ENCODE peak calls at places on chromosomes 1 and 21, in eight cellular contexts. One of them, this sample, is unnamed. For H3K9me3, the result is how much of the 10 kb centered on the place peaks cover.

GRCh38 chr1:204866051-204866596 is 4.5 kb upstream of the NFASC start:
- DNase-seq in Panc1: no peak
- DNase-seq in left ventricle myocardium inferior: no peak
- DNase-seq in psoas muscle: no peak
- DNase-seq in CD4-positive, alpha-beta T cell: no peak
- DNase-seq in heart left ventricle: no peak
- DNase-seq in CD8-positive, alpha-beta T cell: no peak
- DNase-seq in CD4-positive, CD25-positive, alpha-beta regulatory T cell: no peak
- DNase-seq in this sample: no peak

GRCh38 chr1:52542085-52542688 is 10.7 kb downstream of the TUT4 start:
- DNase-seq in CD4-positive, CD25-positive, alpha-beta regulatory T cell: peak
- DNase-seq in heart left ventricle: no peak
- DNase-seq in CD4-positive, alpha-beta T cell: no peak
- DNase-seq in psoas muscle: no peak
- DNase-seq in left ventricle myocardium inferior: no peak
- DNase-seq in Panc1: no peak
- DNase-seq in CD8-positive, alpha-beta T cell: no peak
- DNase-seq in this sample: no peak

GRCh38 chr1:179313004-179313403 is 19.4 kb downstream of the SOAT1 start:
- DNase-seq in heart left ventricle: no peak
- DNase-seq in Panc1: no peak
- DNase-seq in psoas muscle: no peak
- DNase-seq in CD4-positive, alpha-beta T cell: no peak
- DNase-seq in CD4-positive, CD25-positive, alpha-beta regulatory T cell: no peak
- DNase-seq in left ventricle myocardium inferior: no peak
- DNase-seq in CD8-positive, alpha-beta T cell: no peak
- DNase-seq in this sample: no peak

GRCh38 chr21:34764715-34765284 is 96.0 kb downstream of the CLIC6 start:
- DNase-seq in heart left ventricle: no peak
- DNase-seq in CD4-positive, alpha-beta T cell: no peak
- DNase-seq in Panc1: no peak
- DNase-seq in CD8-positive, alpha-beta T cell: no peak
- DNase-seq in psoas muscle: no peak
- DNase-seq in CD4-positive, CD25-positive, alpha-beta regulatory T cell: no peak
- DNase-seq in left ventricle myocardium inferior: no peak
- DNase-seq in this sample: no peak

GRCh38 chr1:155324717-155325595 is 4.3 kb downstream of the RUSC1 start:
- DNase-seq in CD8-positive, alpha-beta T cell: no peak
- DNase-seq in left ventricle myocardium inferior: peak
- DNase-seq in CD4-positive, alpha-beta T cell: no peak
- DNase-seq in Panc1: no peak
- DNase-seq in CD4-positive, CD25-positive, alpha-beta regulatory T cell: no peak
- DNase-seq in heart left ventricle: peak
- DNase-seq in psoas muscle: peak
- DNase-seq in this sample: no peak

GRCh38 chr21:46667735-46668380 is 32.4 kb downstream of the PRMT2 start:
- DNase-seq in psoas muscle: no peak
- DNase-seq in left ventricle myocardium inferior: no peak
- DNase-seq in Panc1: no peak
- DNase-seq in CD4-positive, alpha-beta T cell: no peak
- DNase-seq in CD8-positive, alpha-beta T cell: no peak
- DNase-seq in CD4-positive, CD25-positive, alpha-beta regulatory T cell: peak
- DNase-seq in heart left ventricle: no peak
- DNase-seq in this sample: no peak

GRCh38 chr1:213419369-213420030 is 368.5 kb downstream of the RPS6KC1 start:
- DNase-seq in CD8-positive, alpha-beta T cell: no peak
- DNase-seq in left ventricle myocardium inferior: no peak
- DNase-seq in psoas muscle: no peak
- DNase-seq in Panc1: no peak
- DNase-seq in CD4-positive, CD25-positive, alpha-beta regulatory T cell: no peak
- DNase-seq in CD4-positive, alpha-beta T cell: no peak
- DNase-seq in heart left ventricle: no peak
- DNase-seq in this sample: no peak

GRCh38 chr1:229452956-229453801 is 19.3 kb upstream of the ACTA1 start:
- DNase-seq in CD4-positive, CD25-positive, alpha-beta regulatory T cell: no peak
- DNase-seq in heart left ventricle: no peak
- DNase-seq in left ventricle myocardium inferior: no peak
- DNase-seq in psoas muscle: no peak
- DNase-seq in CD4-positive, alpha-beta T cell: no peak
- DNase-seq in CD8-positive, alpha-beta T cell: no peak
- DNase-seq in Panc1: peak
- DNase-seq in this sample: no peak

GRCh38 chr1:206496131-206496793 is 11.1 kb upstream of the RASSF5 start:
- DNase-seq in Panc1: no peak
- DNase-seq in CD4-positive, CD25-positive, alpha-beta regulatory T cell: no peak
- DNase-seq in psoas muscle: no peak
- DNase-seq in left ventricle myocardium inferior: no peak
- DNase-seq in CD8-positive, alpha-beta T cell: no peak
- DNase-seq in CD4-positive, alpha-beta T cell: no peak
- DNase-seq in heart left ventricle: no peak
- DNase-seq in this sample: no peak

GRCh38 chr1:177847843-177848242 is 122.0 kb downstream of the SEC16B start:
- DNase-seq in psoas muscle: no peak
- DNase-seq in CD4-positive, alpha-beta T cell: no peak
- DNase-seq in Panc1: no peak
- DNase-seq in left ventricle myocardium inferior: no peak
- DNase-seq in heart left ventricle: no peak
- DNase-seq in CD4-positive, CD25-positive, alpha-beta regulatory T cell: no peak
- DNase-seq in CD8-positive, alpha-beta T cell: no peak
- DNase-seq in this sample: no peak

GRCh38 chr1:29470087-29470787 is 233.9 kb downstream of the PTPRU start:
- DNase-seq in Panc1: no peak
- DNase-seq in CD4-positive, alpha-beta T cell: no peak
- DNase-seq in heart left ventricle: no peak
- DNase-seq in CD8-positive, alpha-beta T cell: no peak
- DNase-seq in CD4-positive, CD25-positive, alpha-beta regulatory T cell: no peak
- DNase-seq in psoas muscle: no peak
- DNase-seq in left ventricle myocardium inferior: no peak
- DNase-seq in this sample: no peak

DNA sequence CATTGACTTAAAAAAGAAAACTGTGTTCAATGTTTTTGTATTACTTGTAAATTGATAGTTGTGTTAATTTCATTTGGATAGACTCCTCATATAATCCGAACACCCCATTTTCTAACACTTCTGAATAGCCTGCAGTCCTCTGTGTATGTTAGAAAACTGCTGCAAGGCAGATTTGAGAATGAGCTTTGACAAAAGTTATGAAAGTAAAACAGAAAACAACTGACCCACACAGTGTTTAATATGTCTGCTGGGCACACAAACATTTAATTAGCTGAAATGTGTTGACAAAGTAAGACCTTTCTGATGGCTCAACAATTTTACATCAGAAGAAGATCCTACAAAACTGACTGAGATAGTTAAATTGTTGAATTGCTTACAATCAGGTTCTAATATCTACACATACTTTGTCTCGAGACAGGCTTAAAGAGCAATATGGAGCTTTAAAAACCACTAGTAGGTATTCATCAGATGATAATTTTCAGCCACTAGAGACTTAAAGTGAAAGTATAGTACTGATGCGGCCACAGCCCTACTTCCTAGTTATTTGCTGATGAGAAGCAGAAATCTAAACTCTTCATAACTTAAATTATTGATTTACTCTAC is 40.0 kb upstream of the PRMT6 start:
- DNase-seq in CD8-positive, alpha-beta T cell: no peak
- DNase-seq in left ventricle myocardium inferior: no peak
- DNase-seq in CD4-positive, alpha-beta T cell: no peak
- DNase-seq in CD4-positive, CD25-positive, alpha-beta regulatory T cell: no peak
- DNase-seq in heart left ventricle: no peak
- DNase-seq in psoas muscle: no peak
- DNase-seq in Panc1: no peak
- DNase-seq in this sample: no peak
- H3K9me3 ChIP-seq in CD8-positive, alpha-beta T cell: under half
- H3K9me3 ChIP-seq in left ventricle myocardium inferior: under half
- H3K9me3 ChIP-seq in CD4-positive, alpha-beta T cell: under half
- H3K9me3 ChIP-seq in CD4-positive, CD25-positive, alpha-beta regulatory T cell: under half
- H3K9me3 ChIP-seq in heart left ventricle: under half
- H3K9me3 ChIP-seq in psoas muscle: under half
- H3K9me3 ChIP-seq in Panc1: under half
- H3K9me3 ChIP-seq in this sample: under half

DNA sequence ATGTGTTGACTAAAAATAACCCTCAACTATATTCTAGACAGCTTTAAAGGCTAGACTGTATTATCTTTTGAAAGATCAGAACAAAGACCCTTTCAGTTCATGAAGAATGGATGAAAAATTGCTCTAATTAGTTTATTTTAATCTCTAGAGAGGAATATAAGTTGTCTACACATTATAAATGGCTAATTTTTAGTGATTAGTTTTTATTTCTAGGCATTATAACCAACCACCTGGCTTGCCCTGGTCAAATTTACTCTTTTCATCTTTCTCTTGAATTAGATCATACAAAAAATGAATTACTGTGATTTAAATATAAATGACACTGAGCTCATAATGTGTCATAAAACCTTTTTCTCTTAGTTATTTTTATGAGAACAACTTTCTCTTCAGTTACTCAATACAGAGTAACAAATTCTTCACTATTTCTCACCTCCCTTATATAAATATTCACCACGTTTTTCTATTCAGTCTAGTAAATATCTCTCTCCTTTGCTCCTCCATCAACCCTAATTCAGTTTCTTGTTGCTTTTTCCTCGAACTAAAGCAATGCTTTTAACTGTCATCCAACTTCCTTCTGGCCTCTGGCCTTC is 428.6 kb upstream of the TMPRSS15 start:
- DNase-seq in CD4-positive, alpha-beta T cell: no peak
- DNase-seq in heart left ventricle: no peak
- DNase-seq in psoas muscle: no peak
- DNase-seq in left ventricle myocardium inferior: no peak
- DNase-seq in Panc1: no peak
- DNase-seq in CD8-positive, alpha-beta T cell: no peak
- DNase-seq in CD4-positive, CD25-positive, alpha-beta regulatory T cell: no peak
- DNase-seq in this sample: no peak
- H3K9me3 ChIP-seq in CD4-positive, alpha-beta T cell: under half
- H3K9me3 ChIP-seq in heart left ventricle: under half
- H3K9me3 ChIP-seq in psoas muscle: under half
- H3K9me3 ChIP-seq in left ventricle myocardium inferior: under half
- H3K9me3 ChIP-seq in Panc1: under half
- H3K9me3 ChIP-seq in CD8-positive, alpha-beta T cell: under half
- H3K9me3 ChIP-seq in CD4-positive, CD25-positive, alpha-beta regulatory T cell: under half
- H3K9me3 ChIP-seq in this sample: under half

GRCh38 chr1:211236633-211237321 is 22.4 kb upstream of the RCOR3 start:
- DNase-seq in left ventricle myocardium inferior: no peak
- DNase-seq in Panc1: no peak
- DNase-seq in psoas muscle: no peak
- DNase-seq in CD4-positive, CD25-positive, alpha-beta regulatory T cell: no peak
- DNase-seq in CD8-positive, alpha-beta T cell: no peak
- DNase-seq in CD4-positive, alpha-beta T cell: no peak
- DNase-seq in heart left ventricle: no peak
- DNase-seq in this sample: no peak

GRCh38 chr1:211237579-211237978 is 21.6 kb upstream of the RCOR3 start:
- DNase-seq in CD8-positive, alpha-beta T cell: no peak
- DNase-seq in heart left ventricle: no peak
- DNase-seq in CD4-positive, alpha-beta T cell: no peak
- DNase-seq in left ventricle myocardium inferior: no peak
- DNase-seq in Panc1: no peak
- DNase-seq in psoas muscle: no peak
- DNase-seq in CD4-positive, CD25-positive, alpha-beta regulatory T cell: no peak
- DNase-seq in this sample: no peak

GRCh38 chr1:211241071-211241470 is 18.1 kb upstream of the RCOR3 start:
- DNase-seq in left ventricle myocardium inferior: no peak
- DNase-seq in CD8-positive, alpha-beta T cell: no peak
- DNase-seq in Panc1: no peak
- DNase-seq in CD4-positive, alpha-beta T cell: no peak
- DNase-seq in CD4-positive, CD25-positive, alpha-beta regulatory T cell: no peak
- DNase-seq in heart left ventricle: no peak
- DNase-seq in psoas muscle: no peak
- DNase-seq in this sample: no peak
- H3K9me3 ChIP-seq in left ventricle myocardium inferior: under half
- H3K9me3 ChIP-seq in CD8-positive, alpha-beta T cell: under half
- H3K9me3 ChIP-seq in Panc1: under half
- H3K9me3 ChIP-seq in CD4-positive, alpha-beta T cell: under half
- H3K9me3 ChIP-seq in CD4-positive, CD25-positive, alpha-beta regulatory T cell: under half
- H3K9me3 ChIP-seq in heart left ventricle: under half
- H3K9me3 ChIP-seq in psoas muscle: under half
- H3K9me3 ChIP-seq in this sample: under half

DNA sequence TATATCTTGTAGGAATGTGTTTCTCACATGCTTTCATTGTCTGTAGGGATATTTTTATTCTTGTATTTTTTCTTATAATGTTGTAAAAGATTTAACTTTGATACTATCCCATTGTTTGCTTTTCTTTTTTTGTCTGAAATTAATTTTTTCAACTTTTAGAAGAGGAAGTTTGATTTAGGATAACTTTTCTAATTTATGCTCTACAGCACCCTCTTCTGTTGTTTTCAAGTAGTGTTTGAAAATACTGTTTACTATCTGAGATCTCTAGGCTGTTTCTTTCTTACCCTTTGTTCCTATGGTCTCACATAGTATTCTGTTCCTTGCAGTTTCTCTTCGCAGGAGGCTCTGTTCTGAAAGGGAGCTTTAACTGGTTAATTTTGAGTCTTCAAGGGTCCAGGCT is 21.9 kb downstream of the ABCD3 start:
- DNase-seq in left ventricle myocardium inferior: no peak
- DNase-seq in heart left ventricle: no peak
- DNase-seq in CD4-positive, alpha-beta T cell: no peak
- DNase-seq in psoas muscle: no peak
- DNase-seq in Panc1: no peak
- DNase-seq in CD8-positive, alpha-beta T cell: no peak
- DNase-seq in CD4-positive, CD25-positive, alpha-beta regulatory T cell: no peak
- DNase-seq in this sample: no peak
- H3K9me3 ChIP-seq in left ventricle myocardium inferior: under half
- H3K9me3 ChIP-seq in heart left ventricle: under half
- H3K9me3 ChIP-seq in CD4-positive, alpha-beta T cell: under half
- H3K9me3 ChIP-seq in psoas muscle: under half
- H3K9me3 ChIP-seq in Panc1: under half
- H3K9me3 ChIP-seq in CD8-positive, alpha-beta T cell: under half
- H3K9me3 ChIP-seq in CD4-positive, CD25-positive, alpha-beta regulatory T cell: under half
- H3K9me3 ChIP-seq in this sample: under half

GRCh38 chr1:4129693-4130092 is 229.6 kb upstream of the C1orf174 start:
- DNase-seq in CD4-positive, alpha-beta T cell: no peak
- DNase-seq in CD4-positive, CD25-positive, alpha-beta regulatory T cell: no peak
- DNase-seq in CD8-positive, alpha-beta T cell: no peak
- DNase-seq in Panc1: no peak
- DNase-seq in psoas muscle: no peak
- DNase-seq in heart left ventricle: no peak
- DNase-seq in left ventricle myocardium inferior: no peak
- DNase-seq in this sample: no peak

GRCh38 chr1:4131734-4132133 is 231.7 kb upstream of the C1orf174 start:
- DNase-seq in CD4-positive, alpha-beta T cell: no peak
- DNase-seq in Panc1: no peak
- DNase-seq in CD4-positive, CD25-positive, alpha-beta regulatory T cell: no peak
- DNase-seq in heart left ventricle: no peak
- DNase-seq in psoas muscle: no peak
- DNase-seq in CD8-positive, alpha-beta T cell: no peak
- DNase-seq in left ventricle myocardium inferior: no peak
- DNase-seq in this sample: no peak

GRCh38 chr1:4128616-4129015 is 228.5 kb upstream of the C1orf174 start:
- DNase-seq in CD4-positive, CD25-positive, alpha-beta regulatory T cell: no peak
- DNase-seq in heart left ventricle: no peak
- DNase-seq in CD4-positive, alpha-beta T cell: no peak
- DNase-seq in left ventricle myocardium inferior: no peak
- DNase-seq in CD8-positive, alpha-beta T cell: no peak
- DNase-seq in psoas muscle: no peak
- DNase-seq in Panc1: no peak
- DNase-seq in this sample: no peak

GRCh38 chr1:4127595-4128140 is 227.6 kb upstream of the C1orf174 start:
- DNase-seq in CD4-positive, alpha-beta T cell: no peak
- DNase-seq in psoas muscle: no peak
- DNase-seq in CD4-positive, CD25-positive, alpha-beta regulatory T cell: no peak
- DNase-seq in left ventricle myocardium inferior: no peak
- DNase-seq in Panc1: no peak
- DNase-seq in heart left ventricle: no peak
- DNase-seq in CD8-positive, alpha-beta T cell: no peak
- DNase-seq in this sample: no peak

GRCh38 chr1:4130096-4130495 is 230.0 kb upstream of the C1orf174 start:
- DNase-seq in heart left ventricle: no peak
- DNase-seq in left ventricle myocardium inferior: no peak
- DNase-seq in CD4-positive, alpha-beta T cell: no peak
- DNase-seq in CD4-positive, CD25-positive, alpha-beta regulatory T cell: no peak
- DNase-seq in Panc1: no peak
- DNase-seq in CD8-positive, alpha-beta T cell: no peak
- DNase-seq in psoas muscle: no peak
- DNase-seq in this sample: no peak
- H3K9me3 ChIP-seq in heart left ventricle: under half
- H3K9me3 ChIP-seq in left ventricle myocardium inferior: under half
- H3K9me3 ChIP-seq in CD4-positive, alpha-beta T cell: under half
- H3K9me3 ChIP-seq in CD4-positive, CD25-positive, alpha-beta regulatory T cell: under half
- H3K9me3 ChIP-seq in Panc1: under half
- H3K9me3 ChIP-seq in CD8-positive, alpha-beta T cell: under half
- H3K9me3 ChIP-seq in psoas muscle: under half
- H3K9me3 ChIP-seq in this sample: under half